ENCODE peak calls at places on chromosomes 4 and X, in four cellular contexts. L is tibial artery, R is thyroid gland, J is HAP-1. V is an unnamed sample. For H3K4me1, the result is how much of the 10 kb centered on the place peaks cover.

GRCh38 chr4:98113005-98113404 is 30.3 kb downstream of the STPG2 start:
- DNase-seq in L (no peak), R (peak), J (peak), V (no peak)

GRCh38 chr4:48071171-48071570 is 54.6 kb downstream of the NIPAL1 start:
- DNase-seq in L (no peak), R (no peak), J (peak), V (no peak)

GRCh38 chrX:151830911-151831310 is 81.8 kb upstream of the MAGEA4 start:
- DNase-seq in L (no peak), R (no peak), J (no peak), V (no peak)

GRCh38 chrX:150569155-150569477 is 695 bp downstream of the MTM1 start:
- DNase-seq in L (no peak), R (peak), J (no peak), V (peak)

GRCh38 chrX:13412208-13412600 is 92.4 kb upstream of the ATXN3L start:
- DNase-seq in L (no peak), R (no peak), J (no peak), V (no peak)

GRCh38 chr4:74444891-74445642 is at the start of gene AREG:
- DNase-seq in L (peak), R (peak), J (peak), V (peak)

GRCh38 chrX:1205681-1206611 is 6.5 kb downstream of the CRLF2 start:
- DNase-seq in L (no peak), R (peak), J (peak), V (no peak)

GRCh38 chr4:130210871-130211270 is 1114.9 kb downstream of the C4orf33 start:
- DNase-seq in L (no peak), R (no peak), J (no peak), V (no peak)

GRCh38 chr4:13541720-13542576 is 2.4 kb downstream of the NKX3-2 start:
- DNase-seq in L (no peak), R (peak), J (no peak), V (no peak)

GRCh38 chrX:9906919-9907318 is 60.2 kb upstream of the CLDN34 start:
- DNase-seq in L (no peak), R (no peak), J (no peak), V (no peak)

GRCh38 chrX:107676559-107677378 is 48.5 kb downstream of the PRPS1 start:
- DNase-seq in L (peak), R (peak), J (peak), V (peak)

GRCh38 chrX:40098264-40099045 is 697 bp upstream of the BCOR start:
- DNase-seq in L (no peak), R (peak), J (peak), V (peak)

DNA sequence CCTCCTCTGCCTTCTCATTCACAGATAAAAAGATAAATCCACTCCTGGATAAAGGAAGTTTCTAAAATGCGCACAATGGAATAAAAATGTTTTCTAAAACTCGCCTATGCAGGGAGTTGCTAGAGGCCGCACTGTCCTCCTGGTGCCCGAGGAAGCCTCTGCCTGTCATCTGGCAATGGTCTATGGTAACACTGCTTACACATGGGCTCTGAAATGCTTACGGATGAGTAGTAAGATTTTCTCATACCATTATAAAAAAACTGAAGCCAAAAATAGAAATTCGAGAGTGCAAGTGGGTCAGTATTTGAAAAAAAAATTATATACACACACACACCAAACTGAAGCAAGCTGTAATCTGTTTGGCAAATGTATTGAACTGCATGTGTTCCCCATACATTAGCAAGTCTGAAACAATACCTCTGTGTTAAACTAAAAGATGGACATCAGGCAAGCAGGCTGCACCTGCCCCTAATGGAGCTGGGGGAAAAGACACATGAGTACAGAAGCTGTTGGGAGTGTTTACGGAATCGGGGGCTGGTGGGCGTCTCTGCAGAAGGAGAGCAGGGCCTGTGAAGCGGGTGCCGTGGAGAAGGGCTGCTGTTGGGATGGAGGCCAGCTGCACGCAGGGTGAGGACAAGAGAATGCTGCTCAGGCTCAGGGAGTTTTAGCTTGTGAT is 103.3 kb upstream of the FAT1 start:
- DNase-seq in L (no peak), R (no peak), J (no peak), V (no peak)
- H3K4me1 ChIP-seq in L (under half), R (under half), J (under half), V (under half)

DNA sequence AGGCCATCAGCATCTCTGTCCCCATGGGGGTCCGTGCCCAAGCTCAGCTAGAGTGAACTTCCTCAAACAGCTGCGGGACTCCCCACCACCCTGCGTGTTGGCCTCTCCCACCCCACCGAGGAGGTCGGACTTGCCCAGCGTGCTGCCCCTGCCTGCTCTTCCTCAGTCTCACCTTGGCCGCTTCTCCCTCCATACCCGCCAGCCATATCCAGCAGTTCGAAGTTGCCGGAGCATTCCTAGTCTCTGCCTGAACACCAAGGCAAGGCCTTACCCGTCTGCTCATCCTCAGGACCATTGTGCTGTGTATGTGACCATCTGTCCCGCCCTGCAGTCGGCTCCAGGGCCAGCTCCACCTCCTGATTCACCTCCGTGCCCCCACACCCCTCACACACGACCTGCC is 84.5 kb downstream of the WFS1 start:
- DNase-seq in L (no peak), R (no peak), J (no peak), V (no peak)
- H3K4me1 ChIP-seq in L (under half), R (under half), J (under half), V (under half)

GRCh38 chr4:139076016-139076744 is 60.6 kb downstream of the NOCT start:
- DNase-seq in L (no peak), R (no peak), J (no peak), V (no peak)
- H3K4me1 ChIP-seq in L (under half), R (under half), J (under half), V (half or more)

GRCh38 chr4:183172881-183173280 is 73.8 kb downstream of the WWC2 start:
- DNase-seq in L (no peak), R (no peak), J (no peak), V (no peak)
- H3K4me1 ChIP-seq in L (under half), R (half or more), J (half or more), V (half or more)

GRCh38 chr4:103108547-103108946 is 8.9 kb upstream of the BDH2 start:
- DNase-seq in L (no peak), R (no peak), J (no peak), V (no peak)
- H3K4me1 ChIP-seq in L (under half), R (under half), J (under half), V (under half)

DNA sequence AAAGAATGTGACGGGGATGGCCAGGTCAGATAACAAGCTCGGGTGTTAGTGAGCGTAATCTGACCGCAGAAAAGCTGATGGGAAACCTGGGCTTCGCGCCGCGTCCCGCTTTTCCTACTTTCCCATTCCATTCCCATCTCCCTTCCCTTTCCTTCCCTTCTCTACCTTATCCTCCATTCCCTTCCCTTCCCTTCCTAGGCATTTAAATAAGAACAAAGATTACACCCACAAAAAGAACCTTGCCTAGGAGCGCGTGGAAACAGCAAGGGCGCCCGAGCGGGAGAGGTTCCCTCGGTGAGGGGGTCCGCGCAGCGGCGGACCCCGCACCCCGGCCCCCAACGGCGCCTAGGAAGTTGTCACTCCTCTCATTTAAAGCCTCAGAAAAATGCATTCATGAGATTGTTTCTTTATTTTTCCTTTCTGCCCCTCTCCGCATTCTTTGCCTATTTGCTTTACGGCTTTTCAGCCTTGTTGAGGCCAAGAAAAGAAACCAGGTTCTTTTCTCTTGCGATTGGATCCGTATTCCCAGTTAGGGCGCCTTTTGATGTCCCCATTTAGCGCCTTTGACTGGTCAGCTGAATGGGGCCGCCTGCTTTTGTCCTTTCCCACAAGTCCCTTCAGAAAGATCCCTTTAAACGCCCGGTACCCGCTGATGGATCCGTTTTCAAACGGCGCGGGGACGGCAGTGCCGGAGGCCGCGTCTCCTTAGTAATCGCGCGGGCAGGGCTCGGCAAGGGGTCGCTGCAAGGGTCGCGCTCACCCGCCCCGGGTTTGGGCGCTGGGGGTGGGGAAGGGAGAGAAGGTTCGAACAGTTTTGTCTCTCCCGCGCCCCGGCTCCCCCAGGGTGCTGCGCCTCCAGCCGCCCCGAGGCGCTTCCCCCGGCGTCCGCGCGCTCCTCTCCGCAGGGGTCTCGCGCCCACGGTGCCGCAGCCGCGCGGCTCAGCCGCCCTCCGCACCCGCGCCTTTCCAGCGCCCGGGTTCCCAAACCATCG is 54.1 kb upstream of the TMEM33 start:
- DNase-seq in L (no peak), R (no peak), J (no peak), V (no peak)
- H3K4me1 ChIP-seq in L (under half), R (under half), J (under half), V (under half)

V was measured in left ventricle myocardium inferior.